ENCODE peak calls at places on chromosomes 2 and 18, in six cellular contexts. G is NT2/D1, Q is IMR-90, N is pancreas, Z is adipocyte, D is PC-3. T is an unnamed sample.

GRCh38 chr2:134258684-134259408 is 5.0 kb downstream of the MGAT5 start:
- DNase-seq in D (no peak), Q (no peak), N (no peak), Z (no peak), G (no peak), T (no peak)

GRCh38 chr18:62844850-62845643 is 129.7 kb downstream of the PHLPP1 start:
- DNase-seq in Z (no peak), D (no peak), N (no peak), Q (no peak), G (no peak), T (no peak)

GRCh38 chr2:96762529-96763253 is 2.0 kb downstream of the CNNM4 start:
- DNase-seq in G (no peak), N (no peak), Z (no peak), D (peak; percentile 26), Q (no peak), T (peak; percentile 43)

GRCh38 chr2:47269316-47270232 is 114.5 kb upstream of the STPG4 start:
- DNase-seq in Z (peak; percentile 90), Q (peak; percentile 99), D (peak; percentile 99), G (no peak), N (no peak), T (peak; percentile 98)

GRCh38 chr2:238155761-238156694 is 2.7 kb upstream of the ERFE start:
- DNase-seq in N (no peak), Q (peak; percentile 29), D (no peak), G (no peak), Z (peak; percentile 45), T (no peak)

GRCh38 chr2:122011493-122012270 is 256.2 kb downstream of the TSN start:
- DNase-seq in D (no peak), Z (no peak), N (no peak), G (no peak), Q (peak; percentile 23), T (peak; percentile 26)

GRCh38 chr2:234640657-234641056 is 143.8 kb upstream of the ARL4C start:
- DNase-seq in D (no peak), Q (peak; percentile 17), G (no peak), Z (no peak), N (no peak), T (no peak)

GRCh38 chr2:165475270-165476004 is 5.9 kb downstream of the CSRNP3 start:
- DNase-seq in G (no peak), D (no peak), N (no peak), Q (no peak), Z (no peak), T (no peak)

GRCh38 chr18:9985641-9986040 is 71.8 kb downstream of the VAPA start:
- DNase-seq in Z (no peak), Q (no peak), G (no peak), D (no peak), N (no peak), T (no peak)

GRCh38 chr2:229714080-229714735 is at the start of gene DNER:
- DNase-seq in Q (no peak), N (peak; percentile 55), D (peak; percentile 24), G (no peak), Z (peak; percentile 31), T (no peak)

GRCh38 chr2:177396630-177397460 is 4.3 kb downstream of the AGPS start:
- DNase-seq in N (peak; percentile 15), G (no peak), Q (peak; percentile 69), D (peak; percentile 89), Z (peak; percentile 36), T (peak; percentile 89)

GRCh38 chr2:241748468-241749256 is 14.2 kb downstream of the D2HGDH start:
- DNase-seq in N (no peak), G (no peak), Q (no peak), Z (no peak), D (no peak), T (no peak)
- H3K36me3 ChIP-seq in N (no peaks in the 10 kb centered on the region), G (peaks cover 55% of the 10 kb centered on the region), Q (peaks cover 50% of the 10 kb centered on the region), Z (peaks cover 66% of the 10 kb centered on the region), D (no peaks in the 10 kb centered on the region), T (peaks cover 2% of the 10 kb centered on the region)

DNA sequence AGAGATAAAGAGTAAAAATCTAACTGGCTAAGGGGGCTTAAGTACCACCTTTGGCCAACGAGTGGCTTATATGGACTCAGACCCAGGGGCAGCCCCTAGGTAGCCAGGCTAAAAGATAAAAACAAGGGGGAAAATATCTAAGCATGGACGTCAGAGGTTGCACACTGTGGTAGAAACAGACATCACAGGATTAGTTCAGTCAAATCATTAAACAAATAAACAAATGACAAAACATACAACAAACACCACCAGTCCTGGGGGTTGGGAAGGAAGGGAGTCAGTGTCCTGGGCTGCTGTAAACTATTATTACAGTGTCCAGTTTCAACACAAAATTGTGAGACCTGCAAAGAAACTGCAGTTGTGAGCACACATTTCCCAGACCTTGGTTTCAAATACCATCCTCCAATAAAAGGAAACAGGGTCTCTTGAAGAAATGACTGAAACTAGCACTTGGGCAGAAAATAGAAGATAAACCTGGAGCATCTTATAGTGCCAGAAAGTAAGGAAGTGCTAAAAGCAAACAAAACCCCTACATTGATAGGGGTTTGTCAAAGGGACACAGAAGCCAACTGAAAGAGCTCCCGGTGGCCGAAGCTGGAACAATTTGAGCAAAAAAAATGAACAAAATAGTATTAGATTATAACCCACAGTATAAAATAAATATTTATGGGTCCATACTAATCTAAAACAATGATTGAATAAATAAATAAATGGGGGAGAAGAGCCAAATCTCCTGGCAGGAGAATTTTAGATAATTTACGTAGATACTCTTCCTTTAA is 154.8 kb upstream of the KLF7 start:
- DNase-seq in D (no peak), Q (peak; percentile 45), N (no peak), G (no peak), Z (no peak), T (no peak)
- H3K36me3 ChIP-seq in D (no peaks in the 10 kb centered on the region), Q (no peaks in the 10 kb centered on the region), N (no peaks in the 10 kb centered on the region), G (no peaks in the 10 kb centered on the region), Z (no peaks in the 10 kb centered on the region), T (no peaks in the 10 kb centered on the region)

GRCh38 chr2:37283207-37283606 is 41.4 kb downstream of the PRKD3 start:
- DNase-seq in N (no peak), D (peak; percentile 61), Q (peak; percentile 93), G (no peak), Z (peak; percentile 89), T (peak; percentile 92)
- H3K36me3 ChIP-seq in N (no peaks in the 10 kb centered on the region), D (peaks cover 23% of the 10 kb centered on the region), Q (peaks cover 10% of the 10 kb centered on the region), G (peaks cover 51% of the 10 kb centered on the region), Z (peaks cover 61% of the 10 kb centered on the region), T (peaks cover 35% of the 10 kb centered on the region)

GRCh38 chr2:172489682-172490081 is 62.3 kb downstream of the ITGA6 start:
- DNase-seq in Q (peak; percentile 30), N (no peak), Z (peak; percentile 10), D (no peak), G (no peak), T (no peak)
- H3K36me3 ChIP-seq in Q (peaks cover 9% of the 10 kb centered on the region), N (no peaks in the 10 kb centered on the region), Z (no peaks in the 10 kb centered on the region), D (peaks cover 89% of the 10 kb centered on the region), G (peaks cover 66% of the 10 kb centered on the region), T (peaks cover 18% of the 10 kb centered on the region)